ENCODE peak calls at places on chromosomes 11 and 22, in six cellular contexts. F is A549, H is GM12878, V is IMR-90, R is K562, U is HepG2. N is an unnamed sample.
A peak's percentile ranks its signal among the peaks of the same experiment; 100 is the strongest.

GRCh38 chr11:74084796-74085541 is 76.1 kb upstream of the UCP3 start:
- DNase-seq in R (no peak), F (no peak), U (peak; percentile 79), V (peak; percentile 52), H (no peak), N (no peak)

GRCh38 chr11:5476184-5476819 is 12.2 kb upstream of the OR52D1 start:
- DNase-seq in V (peak; percentile 57), F (peak; percentile 65), U (peak; percentile 36), R (peak; percentile 71), H (no peak), N (peak; percentile 49)

GRCh38 chr11:65583589-65583988 is 7.7 kb downstream of the EHBP1L1 start:
- DNase-seq in H (no peak), F (no peak), V (no peak), U (no peak), R (no peak), N (no peak)

GRCh38 chr22:16131918-16132317 is 442.1 kb downstream of the POTEH start:
- DNase-seq in H (no peak), V (no peak), F (no peak), R (no peak), U (no peak), N (no peak)

GRCh38 chr11:11243790-11244469 is 109.1 kb downstream of the CSNK2A3 start:
- DNase-seq in F (no peak), V (no peak), H (no peak), U (no peak), R (peak; percentile 83), N (peak; percentile 49)

GRCh38 chr22:46415816-46416536 is 80.5 kb downstream of the TRMU start:
- DNase-seq in F (no peak), R (no peak), V (peak; percentile 35), H (no peak), U (no peak), N (no peak)

GRCh38 chr11:128463975-128464374 is 123.4 kb downstream of the ETS1 start:
- DNase-seq in H (no peak), R (no peak), U (no peak), V (peak; percentile 43), F (no peak), N (no peak)

GRCh38 chr22:47044722-47045545 is 282.5 kb downstream of the TBC1D22A start:
- DNase-seq in R (no peak), H (no peak), U (no peak), V (no peak), F (no peak), N (no peak)

GRCh38 chr11:7600205-7600775 is 73.0 kb downstream of the CYB5R2 start:
- DNase-seq in U (peak; percentile 89), R (no peak), H (no peak), F (peak; percentile 83), V (peak; percentile 78), N (no peak)

GRCh38 chr11:110251837-110252236 is 44.6 kb downstream of the RDX start:
- DNase-seq in R (no peak), F (peak; percentile 31), V (peak; percentile 65), U (no peak), H (no peak), N (no peak)

DNA sequence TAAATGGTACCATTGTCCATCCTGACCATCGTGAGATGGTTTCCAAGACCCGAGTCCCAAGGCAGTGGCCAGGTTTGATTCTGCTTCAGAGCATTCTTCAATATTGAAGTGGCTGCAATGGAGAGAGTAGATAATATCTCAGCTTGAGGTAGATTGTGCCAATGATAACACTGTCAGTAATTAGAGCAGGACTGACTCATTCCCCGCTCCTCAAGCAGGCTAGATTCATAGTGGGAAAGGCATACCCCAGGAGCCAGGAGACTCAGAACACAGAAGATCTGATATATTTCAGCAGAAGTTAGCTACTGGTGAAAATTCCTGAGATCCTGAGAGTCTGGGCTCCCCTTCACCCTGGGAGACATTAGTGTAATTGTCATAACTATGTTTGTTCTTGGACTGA is 55.6 kb upstream of the LARGE1 start:
- DNase-seq in V (no peak), U (no peak), H (no peak), F (no peak), R (no peak), N (no peak)
- TF ChIP-seq BHLHE40 in V (no peak), U (no peak), H (no peak), F (no peak), R (no peak), N (no peak)

GRCh38 chr22:36323182-36323854 is 64.4 kb downstream of the MYH9 start:
- DNase-seq in R (no peak), F (no peak), U (no peak), H (no peak), V (peak; percentile 71), N (no peak)
- TF ChIP-seq BHLHE40 in R (no peak), F (no peak), U (no peak), H (no peak), V (no peak), N (no peak)

GRCh38 chr11:118911113-118911879 is 14.4 kb downstream of the BCL9L start:
- DNase-seq in R (peak; percentile 61), H (no peak), V (peak; percentile 52), U (peak; percentile 83), F (peak; percentile 78), N (no peak)
- TF ChIP-seq BHLHE40 in R (no peak), H (no peak), V (no peak), U (no peak), F (no peak), N (no peak)

DNA sequence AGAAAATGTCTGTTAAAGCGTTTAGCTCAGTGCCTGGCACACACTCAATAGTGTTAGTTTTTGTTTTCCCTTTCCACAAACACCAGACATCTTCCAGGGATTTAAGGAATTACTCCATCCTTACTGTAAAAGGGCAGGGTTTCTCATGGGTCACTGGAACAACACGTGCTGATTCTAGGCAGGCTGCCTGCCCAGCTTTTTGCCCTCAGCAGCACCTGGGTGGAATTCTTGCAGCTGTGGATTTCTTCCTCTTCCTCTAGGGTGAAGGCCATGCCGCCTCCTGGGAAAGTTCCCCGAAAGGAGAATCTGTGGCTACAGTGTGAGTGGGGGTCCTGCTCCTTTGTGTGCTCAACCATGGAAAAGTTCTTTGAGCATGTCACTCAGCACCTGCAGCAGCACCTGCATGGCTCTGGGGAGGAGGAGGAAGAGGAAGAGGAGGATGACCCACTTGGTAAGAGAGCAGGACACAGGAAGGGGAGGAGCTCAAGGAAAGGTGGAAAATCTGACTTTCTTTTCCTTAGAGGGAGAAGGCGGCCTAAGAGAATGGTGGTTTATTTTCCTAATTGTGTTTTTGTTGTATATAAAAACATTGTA is 5.4 kb downstream of the HINFP start:
- DNase-seq in H (no peak), R (no peak), F (no peak), U (no peak), V (no peak), N (no peak)
- TF ChIP-seq BHLHE40 in H (no peak), R (no peak), F (no peak), U (no peak), V (no peak), N (no peak)

DNA sequence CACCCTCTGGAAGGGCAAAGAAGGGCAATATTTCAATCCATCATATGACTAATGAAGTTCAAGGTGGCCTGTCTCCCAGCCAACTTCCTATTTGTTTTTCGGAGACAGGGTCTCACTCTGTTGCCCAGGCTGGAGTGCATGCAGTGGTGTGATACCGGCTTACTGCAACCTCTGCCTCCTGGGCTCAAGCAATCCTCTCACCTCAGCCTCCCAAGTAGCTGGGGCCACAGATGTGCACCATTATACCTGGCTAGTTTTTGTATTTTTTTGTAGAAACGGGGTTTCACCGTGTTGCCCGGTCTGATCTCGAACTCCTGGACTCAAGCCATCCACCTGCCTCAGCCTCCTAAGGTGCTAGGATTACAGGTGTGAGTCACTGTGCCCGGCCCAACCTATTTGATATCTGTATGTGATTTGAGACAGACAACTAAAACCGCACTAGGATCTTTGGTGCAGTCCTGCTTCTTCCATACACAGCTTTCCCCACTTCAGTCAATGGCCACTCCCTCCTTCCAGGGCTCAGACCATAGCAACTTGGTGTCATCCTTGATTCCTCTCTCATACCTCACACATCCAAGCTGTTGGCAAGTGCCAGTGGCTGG is 13.3 kb downstream of the ABTB2 start:
- DNase-seq in U (no peak), H (no peak), F (no peak), R (no peak), V (no peak), N (no peak)
- TF ChIP-seq BHLHE40 in U (no peak), H (no peak), F (no peak), R (no peak), V (no peak), N (no peak)

GRCh38 chr22:23218867-23219251 is 38.5 kb downstream of the BCR start:
- DNase-seq in H (no peak), R (no peak), V (peak; percentile 62), U (peak; percentile 59), F (no peak), N (peak; percentile 58)
- TF ChIP-seq BHLHE40 in H (no peak), R (no peak), V (peak; percentile 18), U (no peak), F (no peak), N (no peak)

DNA sequence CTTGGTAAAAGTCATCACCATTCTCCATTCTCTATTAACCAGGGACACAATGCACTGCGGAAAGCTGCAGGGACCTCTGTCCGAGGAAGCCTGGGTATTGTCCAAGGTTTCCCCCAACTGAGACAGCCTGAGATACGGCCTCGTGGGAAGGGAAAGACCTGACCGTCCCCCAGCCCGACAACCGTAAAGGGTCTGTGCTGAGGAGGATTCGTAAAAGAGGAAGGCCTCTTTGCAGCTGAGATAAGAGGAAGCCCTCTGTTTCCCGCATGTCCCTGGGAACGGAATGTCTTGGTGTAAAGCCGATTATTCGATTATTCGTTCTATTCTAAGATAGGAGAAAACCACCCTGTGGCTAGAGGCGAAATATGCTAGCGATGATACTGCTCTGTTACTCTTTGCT is 5.3 kb downstream of the BET1L start:
- DNase-seq in U (no peak), R (no peak), F (no peak), V (no peak), H (no peak), N (no peak)
- TF ChIP-seq BHLHE40 in U (no peak), R (no peak), F (no peak), V (no peak), H (no peak), N (no peak)

GRCh38 chr22:42620084-42620483 is 5.4 kb upstream of the POLDIP3 start:
- DNase-seq in U (no peak), V (no peak), H (no peak), F (no peak), R (no peak), N (no peak)
- TF ChIP-seq BHLHE40 in U (no peak), V (no peak), H (no peak), F (no peak), R (no peak), N (no peak)

DNA sequence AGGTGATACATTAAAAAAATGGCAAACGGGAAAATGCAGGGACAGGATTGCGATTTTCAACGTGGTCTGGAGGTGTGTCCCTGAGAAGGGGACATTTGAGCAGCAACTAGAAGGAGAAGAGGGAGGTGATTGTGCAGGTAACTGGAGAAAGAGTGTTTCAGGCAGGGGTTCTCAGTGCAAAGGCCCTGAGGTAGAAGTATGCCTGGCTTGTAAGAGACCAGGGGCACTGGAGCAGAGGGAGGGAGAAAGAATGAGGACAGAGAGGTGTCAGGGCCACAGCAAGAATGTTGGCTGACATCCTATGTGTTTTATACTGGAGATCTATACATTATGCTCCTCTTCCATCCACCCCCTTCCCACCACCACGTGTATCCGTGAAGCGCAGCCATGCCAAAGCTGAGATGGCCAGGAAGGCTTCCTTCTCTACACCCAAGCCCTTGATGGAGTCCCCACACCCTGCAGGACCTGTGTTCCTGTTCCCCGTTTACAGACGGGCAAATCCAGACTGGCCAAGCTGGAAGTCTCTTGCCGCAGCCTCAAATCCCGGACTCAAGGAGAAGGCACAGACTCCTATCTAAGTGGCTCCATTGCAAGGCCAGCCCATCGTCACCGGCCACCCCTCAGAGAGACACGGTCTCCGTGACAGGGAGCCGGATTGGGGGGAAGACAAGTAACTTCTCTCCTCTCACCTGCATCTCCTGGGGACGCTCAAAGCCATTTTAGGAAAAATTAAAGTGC is 416.1 kb downstream of the MN1 start:
- DNase-seq in U (no peak), V (no peak), F (no peak), R (no peak), H (no peak), N (no peak)
- TF ChIP-seq BHLHE40 in U (no peak), V (no peak), F (no peak), R (no peak), H (no peak), N (no peak)